ENCODE peak calls at places on chromosomes 1 and 21, in ten cellular contexts. A is WTC11; J is NCI-H774; I is stimulated activated CD8-positive, alpha-beta memory T cell treated with anti-CD3 and anti-CD28 coated beads, Interleukin-7, amount 100 ng/mL, for 24 hours; V is stimulated activated CD4-positive, alpha-beta T cell treated with anti-CD3 and anti-CD28 coated beads, Interleukin-12 subunit alpha, Interleukin-12 subunit beta, amount 100 ng/mL, for 48 hours; N is T-helper 9 cell; H is Peyer's patch; L is activated CD4-positive, alpha-beta memory T cell treated with anti-CD3 and anti-CD28 coated beads, Interleukin-2, amount 10 ng/mL, durations not matched to agents 7 days and 5 days; Z is EL; G is mucosa of gallbladder. D is an unnamed sample.

GRCh38 chr1:60596791-60597748 is 485.3 kb upstream of the NFIA start:
- DNase-seq in N (no peak), J (no peak), Z (peak), H (no peak), V (no peak), L (no peak), A (no peak), G (no peak), I (no peak), D (no peak)

GRCh38 chr1:89855413-89856123 is 34.7 kb downstream of the LRRC8D start:
- DNase-seq in Z (peak), I (no peak), H (no peak), A (no peak), G (no peak), N (no peak), L (no peak), J (no peak), V (no peak), D (peak)

GRCh38 chr1:81799939-81800740 is 594 bp upstream of the ADGRL2 start:
- DNase-seq in V (no peak), I (no peak), N (no peak), L (no peak), A (peak), J (no peak), Z (peak), H (peak), G (peak), D (no peak)

GRCh38 chr1:15948091-15948591 is 27.8 kb downstream of the ZBTB17 start:
- DNase-seq in A (no peak), J (no peak), I (no peak), N (no peak), L (no peak), G (no peak), Z (no peak), V (no peak), H (peak), D (no peak)

GRCh38 chr1:57831624-57832023 is 407.8 kb upstream of the DAB1 start:
- DNase-seq in L (no peak), H (no peak), J (no peak), N (no peak), I (no peak), Z (peak), A (no peak), V (no peak), G (no peak), D (no peak)

GRCh38 chr1:229204863-229205777 is 65.8 kb upstream of the RAB4A start:
- DNase-seq in V (no peak), L (no peak), N (no peak), A (no peak), H (no peak), Z (peak), J (no peak), I (no peak), G (no peak), D (no peak)

GRCh38 chr1:219773775-219774174 is 154.6 kb downstream of the SLC30A10 start:
- DNase-seq in V (no peak), L (no peak), A (no peak), J (no peak), I (no peak), N (no peak), Z (no peak), G (no peak), H (no peak), D (no peak)

GRCh38 chr1:225944951-225945350 is 3.9 kb upstream of the LEFTY2 start:
- DNase-seq in H (no peak), I (no peak), N (no peak), L (no peak), Z (no peak), J (no peak), V (no peak), A (no peak), G (no peak), D (no peak)

GRCh38 chr1:1399187-1399869 is at the start of gene CCNL2:
- DNase-seq in N (peak), I (peak), L (peak), J (peak), H (peak), G (peak), Z (peak), V (peak), A (peak), D (peak)

GRCh38 chr1:145995148-145995851 is 1.1 kb downstream of the TXNIP start:
- DNase-seq in G (no peak), N (no peak), H (no peak), I (no peak), L (no peak), A (no peak), Z (no peak), V (no peak), J (no peak), D (no peak)

GRCh38 chr1:9425859-9426258 is 113.4 kb upstream of the SLC25A33 start:
- DNase-seq in G (no peak), Z (no peak), L (no peak), A (no peak), H (no peak), N (no peak), I (no peak), J (no peak), V (no peak), D (no peak)

GRCh38 chr1:53016705-53017104 is 45.3 kb upstream of the PODN start:
- DNase-seq in G (no peak), V (no peak), H (no peak), Z (no peak), I (no peak), N (no peak), J (no peak), A (no peak), L (no peak), D (no peak)

GRCh38 chr1:153799566-153800465 is 24.6 kb downstream of the SLC27A3 start:
- DNase-seq in N (no peak), G (no peak), J (no peak), H (peak), L (no peak), Z (no peak), A (no peak), V (no peak), I (no peak), D (no peak)

GRCh38 chr1:156721131-156721924 is 6.9 kb upstream of the METTL25B start:
- DNase-seq in A (no peak), N (no peak), L (no peak), J (no peak), G (no peak), I (no peak), H (no peak), Z (no peak), V (no peak), D (no peak)

GRCh38 chr21:35617491-35617890 is 442.8 kb downstream of the SETD4 start:
- DNase-seq in L (no peak), I (no peak), H (no peak), A (no peak), J (no peak), Z (no peak), G (no peak), N (no peak), V (no peak), D (no peak)

GRCh38 chr1:199914546-199914945 is 113.0 kb upstream of the NR5A2 start:
- DNase-seq in L (no peak), A (no peak), Z (no peak), I (no peak), N (no peak), V (no peak), J (no peak), H (no peak), G (no peak), D (no peak)

GRCh38 chr1:51784997-51785421 is 93.5 kb downstream of the NRDC start:
- DNase-seq in Z (no peak), L (no peak), H (no peak), G (no peak), J (no peak), V (no peak), A (no peak), I (no peak), N (no peak), D (no peak)

GRCh38 chr1:163744488-163744887 is 422.7 kb downstream of the NUF2 start:
- DNase-seq in V (no peak), Z (no peak), N (no peak), I (no peak), L (no peak), H (no peak), A (no peak), J (no peak), G (no peak), D (no peak)

GRCh38 chr1:47330212-47330611 is 3.4 kb upstream of the CMPK1 start:
- DNase-seq in H (no peak), L (no peak), V (no peak), Z (no peak), G (no peak), A (no peak), J (no peak), N (no peak), I (no peak), D (no peak)

GRCh38 chr1:236159704-236160539 is 17.6 kb downstream of the GPR137B start:
- DNase-seq in Z (no peak), J (no peak), G (no peak), L (no peak), V (no peak), N (no peak), H (peak), I (no peak), A (no peak), D (no peak)

GRCh38 chr1:213656482-213656881 is 331.3 kb upstream of the PROX1 start:
- DNase-seq in J (no peak), L (no peak), G (no peak), A (no peak), Z (no peak), H (no peak), N (no peak), V (no peak), I (no peak), D (no peak)

GRCh38 chr21:28269173-28269572 is 723.5 kb downstream of the LTN1 start:
- DNase-seq in V (no peak), I (no peak), H (no peak), N (no peak), J (no peak), G (no peak), A (no peak), L (no peak), Z (no peak), D (no peak)

GRCh38 chr1:244439391-244440032 is 12.2 kb downstream of the ADSS2 start:
- DNase-seq in G (no peak), L (no peak), A (peak), I (no peak), Z (no peak), J (no peak), N (no peak), V (no peak), H (no peak), D (no peak)

GRCh38 chr1:170562644-170563338 is 30.8 kb downstream of the GORAB start:
- DNase-seq in H (peak), N (no peak), G (peak), J (no peak), L (peak), A (peak), Z (peak), V (no peak), I (no peak), D (no peak)

GRCh38 chr21:41167348-41168342 is at the start of gene BACE2:
- DNase-seq in A (peak), V (no peak), L (peak), N (no peak), J (peak), H (peak), I (no peak), G (peak), Z (peak), D (peak)

GRCh38 chr21:32519945-32520884 is 65.1 kb downstream of the TCP10L start:
- DNase-seq in L (no peak), N (no peak), J (no peak), Z (no peak), I (no peak), A (no peak), H (no peak), V (no peak), G (no peak), D (no peak)

GRCh38 chr1:77412794-77413530 is 131.1 kb downstream of the AK5 start:
- DNase-seq in I (no peak), G (no peak), H (no peak), N (no peak), J (no peak), V (no peak), L (no peak), A (peak), Z (no peak), D (no peak)

GRCh38 chr1:203153051-203153988 is 22.3 kb downstream of the MYBPH start:
- DNase-seq in H (no peak), J (no peak), A (no peak), V (no peak), G (no peak), Z (no peak), N (no peak), L (no peak), I (no peak), D (no peak)

GRCh38 chr1:26234644-26235384 is 814 bp downstream of the CEP85 start:
- DNase-seq in Z (peak), L (peak), G (no peak), H (no peak), V (peak), A (no peak), I (peak), N (no peak), J (no peak), D (no peak)

GRCh38 chr1:110668523-110668922 is 6.2 kb downstream of the KCNA3 start:
- DNase-seq in J (no peak), L (peak), V (no peak), N (no peak), H (no peak), A (no peak), I (no peak), G (no peak), Z (no peak), D (no peak)